ENCODE peak calls at places on chromosomes 2 and 18, in five cellular contexts. One of them, this sample, is unnamed.

GRCh38 chr2:224085246-224085645 is 46.2 kb upstream of the SERPINE2 start:
- DNase-seq in type B pancreatic cell: no peak
- DNase-seq in HepG2: peak
- DNase-seq in activated naive CD4-positive, alpha-beta T cell treated with anti-CD3 and anti-CD28 coated beads, Interleukin-2, amount 50 U/mL, for 16 hours: no peak
- DNase-seq in NCI-H2081: no peak
- DNase-seq in this sample: no peak

GRCh38 chr2:127201452-127201851 is 18.6 kb downstream of the CYP27C1 start:
- DNase-seq in type B pancreatic cell: peak
- DNase-seq in HepG2: no peak
- DNase-seq in activated naive CD4-positive, alpha-beta T cell treated with anti-CD3 and anti-CD28 coated beads, Interleukin-2, amount 50 U/mL, for 16 hours: no peak
- DNase-seq in NCI-H2081: no peak
- DNase-seq in this sample: no peak

GRCh38 chr18:741931-742512 is 29.6 kb upstream of the ENOSF1 start:
- DNase-seq in type B pancreatic cell: no peak
- DNase-seq in activated naive CD4-positive, alpha-beta T cell treated with anti-CD3 and anti-CD28 coated beads, Interleukin-2, amount 50 U/mL, for 16 hours: no peak
- DNase-seq in HepG2: peak
- DNase-seq in NCI-H2081: peak
- DNase-seq in this sample: peak

GRCh38 chr2:132544045-132544630 is 125.9 kb downstream of the LYPD1 start:
- DNase-seq in NCI-H2081: no peak
- DNase-seq in HepG2: no peak
- DNase-seq in type B pancreatic cell: peak
- DNase-seq in activated naive CD4-positive, alpha-beta T cell treated with anti-CD3 and anti-CD28 coated beads, Interleukin-2, amount 50 U/mL, for 16 hours: no peak
- DNase-seq in this sample: no peak

GRCh38 chr2:161077367-161078210 is 82.6 kb upstream of the TANK start:
- DNase-seq in NCI-H2081: no peak
- DNase-seq in type B pancreatic cell: no peak
- DNase-seq in HepG2: no peak
- DNase-seq in activated naive CD4-positive, alpha-beta T cell treated with anti-CD3 and anti-CD28 coated beads, Interleukin-2, amount 50 U/mL, for 16 hours: peak
- DNase-seq in this sample: no peak

GRCh38 chr18:70044626-70045025 is 97.0 kb upstream of the CD226 start:
- DNase-seq in HepG2: no peak
- DNase-seq in activated naive CD4-positive, alpha-beta T cell treated with anti-CD3 and anti-CD28 coated beads, Interleukin-2, amount 50 U/mL, for 16 hours: no peak
- DNase-seq in type B pancreatic cell: no peak
- DNase-seq in NCI-H2081: no peak
- DNase-seq in this sample: no peak

GRCh38 chr2:11873766-11874165 is 127.3 kb downstream of the LPIN1 start:
- DNase-seq in activated naive CD4-positive, alpha-beta T cell treated with anti-CD3 and anti-CD28 coated beads, Interleukin-2, amount 50 U/mL, for 16 hours: no peak
- DNase-seq in type B pancreatic cell: no peak
- DNase-seq in HepG2: no peak
- DNase-seq in NCI-H2081: no peak
- DNase-seq in this sample: no peak

GRCh38 chr2:157052685-157053224 is 204.8 kb upstream of the GALNT5 start:
- DNase-seq in NCI-H2081: no peak
- DNase-seq in activated naive CD4-positive, alpha-beta T cell treated with anti-CD3 and anti-CD28 coated beads, Interleukin-2, amount 50 U/mL, for 16 hours: no peak
- DNase-seq in type B pancreatic cell: no peak
- DNase-seq in HepG2: peak
- DNase-seq in this sample: no peak

GRCh38 chr18:8988262-8988871 is 114.1 kb upstream of the NDUFV2 start:
- DNase-seq in activated naive CD4-positive, alpha-beta T cell treated with anti-CD3 and anti-CD28 coated beads, Interleukin-2, amount 50 U/mL, for 16 hours: peak
- DNase-seq in HepG2: peak
- DNase-seq in type B pancreatic cell: no peak
- DNase-seq in NCI-H2081: peak
- DNase-seq in this sample: peak

GRCh38 chr2:134670955-134671354 is 47.8 kb downstream of the TMEM163 start:
- DNase-seq in type B pancreatic cell: no peak
- DNase-seq in HepG2: no peak
- DNase-seq in activated naive CD4-positive, alpha-beta T cell treated with anti-CD3 and anti-CD28 coated beads, Interleukin-2, amount 50 U/mL, for 16 hours: no peak
- DNase-seq in NCI-H2081: peak
- DNase-seq in this sample: peak

GRCh38 chr2:11938196-11938595 is 191.8 kb downstream of the LPIN1 start:
- DNase-seq in HepG2: no peak
- DNase-seq in type B pancreatic cell: no peak
- DNase-seq in NCI-H2081: no peak
- DNase-seq in activated naive CD4-positive, alpha-beta T cell treated with anti-CD3 and anti-CD28 coated beads, Interleukin-2, amount 50 U/mL, for 16 hours: no peak
- DNase-seq in this sample: peak

GRCh38 chr2:191675807-191676667 is 1.9 kb upstream of the NABP1 start:
- DNase-seq in type B pancreatic cell: no peak
- DNase-seq in HepG2: no peak
- DNase-seq in NCI-H2081: no peak
- DNase-seq in activated naive CD4-positive, alpha-beta T cell treated with anti-CD3 and anti-CD28 coated beads, Interleukin-2, amount 50 U/mL, for 16 hours: peak
- DNase-seq in this sample: no peak

GRCh38 chr2:143482761-143483160 is 353.5 kb downstream of the ARHGAP15 start:
- DNase-seq in HepG2: no peak
- DNase-seq in type B pancreatic cell: no peak
- DNase-seq in activated naive CD4-positive, alpha-beta T cell treated with anti-CD3 and anti-CD28 coated beads, Interleukin-2, amount 50 U/mL, for 16 hours: no peak
- DNase-seq in NCI-H2081: no peak
- DNase-seq in this sample: no peak

GRCh38 chr2:133633851-133634250 is 65.6 kb upstream of the NCKAP5 start:
- DNase-seq in NCI-H2081: no peak
- DNase-seq in HepG2: no peak
- DNase-seq in activated naive CD4-positive, alpha-beta T cell treated with anti-CD3 and anti-CD28 coated beads, Interleukin-2, amount 50 U/mL, for 16 hours: no peak
- DNase-seq in type B pancreatic cell: no peak
- DNase-seq in this sample: no peak

GRCh38 chr2:232502901-232503791 is 15.5 kb upstream of the ECEL1 start:
- DNase-seq in type B pancreatic cell: no peak
- DNase-seq in NCI-H2081: no peak
- DNase-seq in HepG2: no peak
- DNase-seq in activated naive CD4-positive, alpha-beta T cell treated with anti-CD3 and anti-CD28 coated beads, Interleukin-2, amount 50 U/mL, for 16 hours: peak
- DNase-seq in this sample: peak

GRCh38 chr18:36688020-36688965 is 140.5 kb downstream of the TPGS2 start:
- DNase-seq in type B pancreatic cell: no peak
- DNase-seq in NCI-H2081: peak
- DNase-seq in HepG2: peak
- DNase-seq in activated naive CD4-positive, alpha-beta T cell treated with anti-CD3 and anti-CD28 coated beads, Interleukin-2, amount 50 U/mL, for 16 hours: peak
- DNase-seq in this sample: peak

GRCh38 chr2:100235098-100235497 is 87.2 kb downstream of the LONRF2 start:
- DNase-seq in activated naive CD4-positive, alpha-beta T cell treated with anti-CD3 and anti-CD28 coated beads, Interleukin-2, amount 50 U/mL, for 16 hours: no peak
- DNase-seq in type B pancreatic cell: no peak
- DNase-seq in HepG2: no peak
- DNase-seq in NCI-H2081: no peak
- DNase-seq in this sample: no peak

GRCh38 chr2:20600756-20601325 is 50.1 kb downstream of the HS1BP3 start:
- DNase-seq in HepG2: no peak
- DNase-seq in type B pancreatic cell: no peak
- DNase-seq in activated naive CD4-positive, alpha-beta T cell treated with anti-CD3 and anti-CD28 coated beads, Interleukin-2, amount 50 U/mL, for 16 hours: no peak
- DNase-seq in NCI-H2081: no peak
- DNase-seq in this sample: peak

GRCh38 chr2:238525990-238526389 is 99.3 kb downstream of the ASB1 start:
- DNase-seq in activated naive CD4-positive, alpha-beta T cell treated with anti-CD3 and anti-CD28 coated beads, Interleukin-2, amount 50 U/mL, for 16 hours: no peak
- DNase-seq in type B pancreatic cell: no peak
- DNase-seq in NCI-H2081: no peak
- DNase-seq in HepG2: no peak
- DNase-seq in this sample: peak

GRCh38 chr2:191688934-191689695 is 11.2 kb downstream of the NABP1 start:
- DNase-seq in type B pancreatic cell: no peak
- DNase-seq in HepG2: peak
- DNase-seq in activated naive CD4-positive, alpha-beta T cell treated with anti-CD3 and anti-CD28 coated beads, Interleukin-2, amount 50 U/mL, for 16 hours: no peak
- DNase-seq in NCI-H2081: no peak
- DNase-seq in this sample: peak